ENCODE peak calls at places on chromosomes 7 and 10, in four cellular contexts. O is HCT116, H is K562, M is breast epithelium. A is an unnamed sample.

GRCh38 chr7:55250313-55250712 is 114.8 kb upstream of the LANCL2 start:
- DNase-seq in O (peak; percentile 48), H (peak; percentile 33), M (no peak), A (no peak)

GRCh38 chr7:70953388-70953787 is 178.6 kb upstream of the GALNT17 start:
- DNase-seq in O (no peak), H (no peak), M (no peak), A (no peak)

GRCh38 chr7:46630031-46630430 is 709.0 kb upstream of the IGFBP3 start:
- DNase-seq in O (no peak), H (no peak), M (no peak), A (no peak)

GRCh38 chr7:26279405-26279804 is 12.3 kb upstream of the SNX10 start:
- DNase-seq in O (no peak), H (peak; percentile 46), M (no peak), A (no peak)

GRCh38 chr10:91006752-91007346 is 86.0 kb upstream of the ANKRD1 start:
- DNase-seq in O (no peak), H (no peak), M (no peak), A (no peak)

GRCh38 chr10:119650692-119651513 is at the start of gene BAG3:
- DNase-seq in O (peak; percentile 80), H (peak; percentile 90), M (peak; percentile 94), A (peak; percentile 96)

GRCh38 chr7:37947840-37948198 is 27.4 kb downstream of the EPDR1 start:
- DNase-seq in O (no peak), H (no peak), M (no peak), A (peak; percentile 33)

GRCh38 chr7:84263106-84263505 is 68.5 kb upstream of the SEMA3A start:
- DNase-seq in O (no peak), H (no peak), M (no peak), A (no peak)

GRCh38 chr7:30764030-30764991 is 6.9 kb upstream of the MINDY4 start:
- DNase-seq in O (no peak), H (no peak), M (no peak), A (no peak)

GRCh38 chr10:50621981-50622496 is 1.7 kb downstream of the SGMS1 start:
- DNase-seq in O (peak; percentile 75), H (peak; percentile 98), M (peak; percentile 88), A (peak; percentile 96)

GRCh38 chr10:132400041-132400546 is 3.1 kb downstream of the PWWP2B start:
- DNase-seq in O (no peak), H (no peak), M (no peak), A (no peak)

GRCh38 chr10:22713853-22714523 is 390 bp downstream of the PIP4K2A start:
- DNase-seq in O (no peak), H (peak; percentile 56), M (no peak), A (peak; percentile 90)

GRCh38 chr7:157662110-157662791 is 325.4 kb downstream of the DNAJB6 start:
- DNase-seq in O (no peak), H (no peak), M (no peak), A (peak; percentile 63)

GRCh38 chr10:6843477-6843876 is 263.4 kb upstream of the PRKCQ start:
- DNase-seq in O (no peak), H (peak; percentile 54), M (no peak), A (no peak)
- TF ChIP-seq CTCF in O (peak; percentile 30), H (peak; percentile 70), M (no peak), A (no peak)

GRCh38 chr10:110744767-110745166 is 100.6 kb downstream of the RBM20 start:
- DNase-seq in O (no peak), H (no peak), M (no peak), A (no peak)

GRCh38 chr10:110746254-110746826 is 102.2 kb downstream of the RBM20 start:
- DNase-seq in O (peak; percentile 63), H (peak; percentile 58), M (peak; percentile 63), A (peak; percentile 66)

GRCh38 chr10:110746969-110747608 is 103.0 kb downstream of the RBM20 start:
- DNase-seq in O (no peak), H (no peak), M (no peak), A (no peak)

GRCh38 chr10:110748970-110749369 is 104.8 kb downstream of the RBM20 start:
- DNase-seq in O (no peak), H (no peak), M (no peak), A (no peak)

DNA sequence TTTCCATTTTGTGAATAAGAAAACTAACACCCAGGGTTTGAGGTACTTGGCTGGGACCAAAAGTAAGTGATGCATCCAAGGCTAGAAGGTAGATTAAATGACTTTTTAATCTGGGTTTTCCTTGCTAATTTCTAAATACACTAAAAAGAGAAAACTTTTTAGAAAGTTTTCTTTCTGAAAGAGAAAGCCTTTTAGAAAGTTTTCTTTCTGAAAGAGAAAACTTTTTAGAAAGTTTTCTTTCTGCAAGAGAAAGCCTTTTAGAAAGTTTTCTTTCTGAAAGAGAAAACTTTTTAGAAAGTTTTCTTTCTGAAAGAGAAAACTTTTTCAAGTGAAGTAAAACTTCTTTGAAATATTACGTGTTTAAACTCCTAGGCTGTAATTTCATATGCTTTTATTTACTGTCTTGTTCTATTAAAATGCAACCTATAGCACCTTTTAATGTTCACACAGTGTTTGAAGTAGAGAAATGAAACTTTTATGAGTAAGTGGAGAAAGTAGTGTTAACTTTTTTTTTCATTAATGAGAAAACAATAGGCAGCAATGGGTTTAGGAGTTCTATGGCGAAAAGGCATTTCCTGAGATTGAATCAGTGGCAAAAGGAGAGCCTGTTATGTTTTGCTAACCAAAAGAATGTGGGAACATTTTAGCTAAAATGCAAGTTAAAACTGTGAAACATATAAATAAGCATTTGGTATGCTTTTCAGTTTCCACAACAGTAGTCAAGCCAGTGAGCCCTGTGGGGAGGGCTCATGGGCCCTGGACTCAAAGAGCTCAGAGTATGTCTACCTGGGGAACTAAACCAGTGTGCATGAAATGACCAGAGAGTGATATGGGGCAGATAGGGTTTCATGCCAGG is 103.7 kb downstream of the RBM20 start:
- DNase-seq in O (no peak), H (no peak), M (no peak), A (no peak)
- H3K27ac ChIP-seq in O (no peak overlapping the region), H (no peak overlapping the region), M (peak overlapping the region; percentile 61), A (no peak overlapping the region)

DNA sequence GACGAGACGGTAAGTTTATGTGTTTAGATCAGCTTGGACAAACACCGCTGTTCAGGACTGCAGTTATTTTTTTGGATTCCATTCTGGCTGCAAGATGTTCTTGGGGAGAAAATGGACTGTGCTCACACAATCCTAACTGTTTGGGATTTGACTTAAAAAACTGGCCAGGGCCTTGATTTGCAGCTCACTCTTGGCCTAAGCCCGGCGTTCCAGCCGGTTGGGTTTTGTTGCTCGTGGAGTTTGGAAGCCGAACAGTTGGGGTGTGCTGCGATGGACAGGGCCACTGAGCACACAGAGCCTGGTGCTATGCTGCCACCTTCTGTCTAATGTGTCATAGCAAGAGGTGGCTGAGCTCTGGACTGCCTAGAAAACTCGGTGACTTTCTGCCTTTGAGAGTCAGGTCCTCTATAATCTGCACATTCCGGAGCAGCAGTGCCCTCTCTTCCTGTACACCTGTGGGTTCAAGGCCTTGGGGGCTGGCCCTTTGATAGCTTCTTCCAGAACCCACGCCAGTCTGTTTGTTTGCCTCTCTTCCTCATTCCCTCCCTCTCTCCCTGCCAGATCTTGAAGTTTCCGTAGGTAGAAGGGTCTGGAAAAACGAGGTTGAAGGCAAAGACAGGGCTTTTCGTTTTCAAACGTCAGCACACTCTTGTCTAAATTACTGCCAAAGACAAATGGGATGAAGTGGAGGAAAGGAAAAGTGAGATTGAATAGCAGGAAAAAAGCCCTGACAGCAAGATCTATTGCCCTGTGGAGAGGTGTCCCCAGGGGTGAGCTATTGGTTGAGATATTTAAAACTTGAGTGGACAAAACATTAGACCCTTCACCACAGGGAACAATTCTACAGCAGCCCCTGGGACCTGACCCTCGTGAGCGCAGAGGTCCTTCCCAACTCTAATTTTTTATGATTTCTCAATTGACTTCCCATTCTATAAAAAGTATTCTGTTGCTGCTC is 167.6 kb upstream of the HABP2 start:
- DNase-seq in O (peak; percentile 85), H (peak; percentile 61), M (peak; percentile 79), A (peak; percentile 84)
- TF ChIP-seq POLR2AphosphoS5 in O (peak; percentile 21), H (no peak), M (peak; percentile 65), A (no peak)

GRCh38 chr10:3213758-3214545 is 41.4 kb upstream of the PITRM1 start:
- DNase-seq in O (no peak), H (no peak), M (no peak), A (no peak)

GRCh38 chr10:3215336-3215860 is 42.8 kb upstream of the PITRM1 start:
- DNase-seq in O (no peak), H (no peak), M (no peak), A (no peak)

GRCh38 chr10:3217853-3218252 is 45.3 kb upstream of the PITRM1 start:
- DNase-seq in O (no peak), H (no peak), M (no peak), A (no peak)

GRCh38 chr10:3220853-3221252 is 48.3 kb upstream of the PITRM1 start:
- DNase-seq in O (no peak), H (no peak), M (no peak), A (no peak)

DNA sequence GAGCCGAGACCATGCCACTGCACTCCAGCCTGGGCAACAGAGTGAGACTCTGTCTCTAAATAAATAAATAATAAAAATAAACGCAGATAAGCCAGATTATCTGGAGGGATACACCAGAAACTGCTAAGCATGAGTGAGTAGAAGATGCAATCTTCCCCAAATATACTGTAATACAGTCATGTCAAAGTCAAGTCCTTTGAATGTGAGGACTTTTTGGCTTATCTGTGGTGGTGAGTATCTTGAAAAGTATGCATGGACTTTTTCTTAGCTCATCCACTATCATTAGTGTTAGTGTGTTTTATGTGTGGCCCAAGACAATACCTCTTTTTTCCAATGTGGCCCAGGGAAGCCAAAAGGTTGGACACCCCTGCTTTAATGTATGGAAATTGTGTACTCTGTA is 44.7 kb upstream of the PITRM1 start:
- DNase-seq in O (no peak), H (no peak), M (no peak), A (no peak)
- TF ChIP-seq CTCF in O (no peak), H (no peak), M (no peak), A (no peak)

DNA sequence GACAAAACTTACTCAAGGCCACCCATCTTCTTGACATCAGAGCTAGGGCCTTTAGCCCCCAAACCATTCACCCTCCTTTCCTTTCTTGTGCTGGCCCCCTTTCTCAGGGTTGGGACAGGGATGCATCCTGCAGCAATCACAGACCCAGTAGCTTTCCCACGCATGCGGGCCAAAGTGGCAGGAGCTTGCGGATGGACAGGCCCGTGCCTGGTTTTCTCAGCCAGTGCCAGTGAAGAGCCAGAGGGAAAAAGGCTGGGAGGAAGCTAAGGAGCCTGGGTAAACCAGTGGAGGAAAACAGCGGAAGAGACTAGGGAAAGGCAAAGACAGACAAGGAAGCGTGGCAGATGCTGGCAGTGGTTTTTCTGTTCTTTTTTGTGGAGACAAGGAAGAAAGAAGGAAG is 5.1 kb upstream of the BLNK start:
- DNase-seq in O (no peak), H (no peak), M (no peak), A (no peak)
- H3K27ac ChIP-seq in O (no peak overlapping the region), H (no peak overlapping the region), M (peak overlapping the region; percentile 41), A (peak overlapping the region; percentile 16)

A was measured in upper lobe of left lung.